ENCODE peak calls at places on chromosomes 7 and 10, in ten cellular contexts. C, M, W, Q, T, P, E, X, K and L are unnamed samples.

GRCh38 chr10:8035641-8036520 is 18.6 kb upstream of the GATA3 start:
- DNase-seq in C (no peak), K (no peak), X (no peak), M (peak), T (no peak), E (no peak), W (no peak), P (peak), Q (no peak), L (no peak)

GRCh38 chr7:30659312-30659711 is 22.9 kb downstream of the CRHR2 start:
- DNase-seq in Q (peak), P (no peak), C (no peak), T (peak), E (no peak), K (no peak), X (no peak), W (peak), M (no peak), L (no peak)

GRCh38 chr7:140638311-140638791 is 2.3 kb downstream of the DENND2A start:
- DNase-seq in W (peak), E (no peak), T (no peak), C (no peak), K (no peak), X (no peak), Q (peak), P (peak), M (peak), L (no peak)

GRCh38 chr10:7511612-7512011 is 100.8 kb upstream of the SFMBT2 start:
- DNase-seq in W (no peak), K (no peak), C (no peak), M (no peak), Q (no peak), T (no peak), E (no peak), P (no peak), X (no peak), L (no peak)

GRCh38 chr10:60387531-60387930 is 2.1 kb downstream of the ANK3 start:
- DNase-seq in Q (no peak), K (no peak), W (no peak), C (no peak), X (no peak), M (no peak), P (no peak), E (no peak), T (no peak), L (no peak)

GRCh38 chr10:17075510-17075909 is 54.1 kb downstream of the CUBN start:
- DNase-seq in P (no peak), Q (peak), W (no peak), T (no peak), E (peak), M (no peak), X (peak), K (no peak), C (no peak), L (no peak)

GRCh38 chr10:82378146-82378545 is 503.2 kb downstream of the NRG3 start:
- DNase-seq in Q (peak), C (no peak), T (no peak), E (peak), K (no peak), M (no peak), P (no peak), W (no peak), X (no peak), L (no peak)

GRCh38 chr7:121102619-121103018 is 114.1 kb downstream of the CPED1 start:
- DNase-seq in P (peak), T (no peak), E (no peak), W (no peak), Q (no peak), M (peak), X (no peak), C (no peak), K (no peak), L (no peak)

GRCh38 chr10:46543379-46544014 is 13.0 kb downstream of the GPRIN2 start:
- DNase-seq in P (no peak), K (no peak), W (no peak), Q (no peak), E (no peak), T (peak), M (peak), C (peak), X (no peak), L (peak)

GRCh38 chr10:62054825-62055224 is 153.3 kb downstream of the ARID5B start:
- DNase-seq in M (no peak), T (no peak), K (no peak), C (no peak), X (no peak), Q (no peak), W (no peak), E (no peak), P (no peak), L (no peak)

GRCh38 chr10:30929901-30930520 is 101.7 kb downstream of the ZNF438 start:
- DNase-seq in W (no peak), X (no peak), T (no peak), K (no peak), E (no peak), P (no peak), M (no peak), Q (no peak), C (no peak), L (no peak)

GRCh38 chr7:15651693-15652092 is 34.8 kb downstream of the MEOX2 start:
- DNase-seq in M (no peak), T (no peak), X (no peak), E (no peak), K (no peak), Q (no peak), W (no peak), P (no peak), C (no peak), L (no peak)

GRCh38 chr7:98286093-98286525 is 4.6 kb downstream of the BRI3 start:
- DNase-seq in Q (peak), M (no peak), W (peak), C (peak), X (peak), P (no peak), T (peak), E (no peak), K (no peak), L (peak)

GRCh38 chr10:51892965-51893658 is 193.7 kb upstream of the CSTF2T start:
- DNase-seq in P (peak), Q (peak), T (no peak), C (no peak), K (peak), W (no peak), X (no peak), M (peak), E (no peak), L (no peak)

GRCh38 chr10:32005050-32005449 is 51.2 kb downstream of the KIF5B start:
- DNase-seq in W (no peak), M (peak), C (no peak), T (no peak), X (peak), E (peak), P (peak), Q (peak), K (peak), L (no peak)

GRCh38 chr7:75984130-75985008 is 10.0 kb downstream of the TMEM120A start:
- DNase-seq in X (no peak), Q (no peak), T (peak), P (no peak), E (no peak), C (no peak), K (no peak), M (no peak), W (no peak), L (no peak)

GRCh38 chr7:30184804-30185487 is 50.2 kb downstream of the MTURN start:
- DNase-seq in T (no peak), K (no peak), W (peak), C (no peak), M (no peak), X (no peak), P (no peak), E (no peak), Q (no peak), L (no peak)

GRCh38 chr10:43255644-43256431 is 11.0 kb downstream of the RASGEF1A start:
- DNase-seq in C (peak), P (peak), T (peak), X (no peak), W (no peak), E (no peak), Q (no peak), K (peak), M (peak), L (peak)

GRCh38 chr10:126012485-126012884 is 116.1 kb downstream of the FANK1 start:
- DNase-seq in P (no peak), Q (peak), X (peak), T (no peak), W (no peak), E (no peak), K (no peak), C (no peak), M (no peak), L (no peak)

GRCh38 chr10:90968448-90969086 is 47.7 kb upstream of the ANKRD1 start:
- DNase-seq in P (no peak), Q (peak), W (no peak), C (no peak), K (no peak), E (peak), T (no peak), X (peak), M (no peak), L (no peak)

GRCh38 chr10:116952729-116953128 is 52.3 kb downstream of the SHTN1 start:
- DNase-seq in P (no peak), M (no peak), E (no peak), K (no peak), C (no peak), T (no peak), W (no peak), Q (no peak), X (no peak), L (no peak)

GRCh38 chr10:20105236-20105635 is 289.0 kb downstream of the PLXDC2 start:
- DNase-seq in K (no peak), E (no peak), P (no peak), X (no peak), T (no peak), W (no peak), Q (peak), C (no peak), M (no peak), L (no peak)

GRCh38 chr7:55326079-55326847 is 38.9 kb upstream of the LANCL2 start:
- DNase-seq in Q (no peak), K (no peak), W (no peak), M (no peak), X (no peak), T (no peak), P (no peak), E (no peak), C (no peak), L (no peak)

GRCh38 chr10:77899080-77899477 is 27.5 kb downstream of the DLG5 start:
- DNase-seq in E (peak), Q (peak), W (no peak), K (no peak), T (no peak), C (peak), P (no peak), M (no peak), X (peak), L (no peak)

GRCh38 chr7:152624218-152624617 is 51.7 kb downstream of the XRCC2 start:
- DNase-seq in E (no peak), T (no peak), W (no peak), C (no peak), M (no peak), Q (no peak), P (no peak), X (no peak), K (no peak), L (no peak)

GRCh38 chr10:69941730-69942129 is 110.9 kb upstream of the MACROH2A2 start:
- DNase-seq in E (no peak), X (no peak), W (no peak), Q (no peak), C (no peak), M (no peak), T (no peak), P (no peak), K (no peak), L (no peak)

GRCh38 chr10:118595598-118596425 is at the start of gene PRLHR:
- DNase-seq in X (peak), C (no peak), E (peak), K (no peak), T (no peak), Q (peak), M (peak), W (no peak), P (peak), L (no peak)

GRCh38 chr10:12782537-12782936 is 219.0 kb downstream of the CCDC3 start:
- DNase-seq in C (no peak), X (peak), Q (peak), E (no peak), K (peak), M (peak), T (no peak), P (peak), W (peak), L (no peak)

GRCh38 chr10:474406-474805 is 215.1 kb downstream of the DIP2C start:
- DNase-seq in X (no peak), M (peak), W (no peak), C (no peak), Q (no peak), K (no peak), T (peak), E (no peak), P (no peak), L (no peak)

GRCh38 chr7:69076566-69076965 is 521.7 kb upstream of the AUTS2 start:
- DNase-seq in K (no peak), X (no peak), M (no peak), C (no peak), W (no peak), T (no peak), P (no peak), E (no peak), Q (no peak), L (no peak)

GRCh38 chr7:69078997-69079769 is 519.1 kb upstream of the AUTS2 start:
- DNase-seq in T (no peak), X (no peak), E (peak), K (no peak), Q (no peak), P (peak), M (no peak), C (no peak), W (no peak), L (no peak)
- TF ChIP-seq CTCF in T (no peak), X (no peak), E (no peak), K (no peak), Q (no peak), P (no peak), M (no peak), C (no peak), W (no peak), L (no peak)

GRCh38 chr10:96719205-96719604 is 1.1 kb downstream of the PIK3AP1 start:
- DNase-seq in X (no peak), C (no peak), T (no peak), W (no peak), E (no peak), Q (no peak), K (peak), P (no peak), M (no peak), L (no peak)

GRCh38 chr10:96721207-96721572 is 876 bp upstream of the PIK3AP1 start:
- DNase-seq in K (no peak), W (no peak), E (no peak), X (no peak), T (no peak), P (no peak), C (no peak), M (peak), Q (no peak), L (no peak)

GRCh38 chr10:96718304-96718990 is 1.9 kb downstream of the PIK3AP1 start:
- DNase-seq in C (no peak), Q (no peak), P (no peak), W (no peak), X (no peak), T (no peak), M (no peak), K (peak), E (no peak), L (no peak)

GRCh38 chr10:96720422-96721206 is at the start of gene PIK3AP1:
- DNase-seq in E (no peak), C (no peak), M (peak), P (peak), K (peak), Q (no peak), W (peak), T (peak), X (peak), L (no peak)

DNA sequence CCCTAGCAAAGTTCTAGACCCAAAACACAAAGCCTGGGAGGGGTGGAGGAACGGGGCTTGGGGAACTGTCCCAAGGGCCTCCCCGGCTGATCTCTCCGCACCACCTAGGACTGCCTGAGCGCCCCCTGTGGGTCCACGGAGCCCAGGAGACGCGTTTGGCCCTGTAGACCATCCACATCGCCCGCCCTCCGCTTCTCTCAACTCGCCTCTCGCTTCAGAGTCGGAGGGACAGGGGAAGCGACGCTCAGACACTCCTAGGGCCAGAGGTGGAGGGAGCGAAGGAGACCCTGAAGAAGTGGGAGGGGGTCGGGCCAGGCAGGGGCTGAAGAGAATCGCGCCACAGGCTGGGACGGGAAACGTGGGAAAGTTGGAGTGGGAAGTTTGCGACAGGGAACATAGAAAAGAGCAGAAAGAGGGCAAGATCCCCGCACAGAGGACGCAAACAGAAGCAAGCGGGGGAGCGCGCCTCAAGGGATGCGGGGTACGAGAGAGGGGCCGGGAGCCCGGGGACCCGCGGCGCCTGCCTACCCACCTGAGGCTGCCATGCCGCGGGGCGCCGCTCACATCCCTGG is 378 bp downstream of the PIK3AP1 start:
- DNase-seq in M (peak), E (no peak), W (peak), P (peak), K (peak), T (peak), C (no peak), Q (no peak), X (no peak), L (peak)
- TF ChIP-seq CTCF in M (peak), E (peak), W (no peak), P (peak), K (peak), T (peak), C (no peak), Q (peak), X (no peak), L (no peak)

GRCh38 chr10:11528286-11528685 is 83.2 kb downstream of the USP6NL start:
- DNase-seq in W (no peak), X (no peak), K (no peak), Q (no peak), T (no peak), E (no peak), P (no peak), M (no peak), C (no peak), L (no peak)
- TF ChIP-seq CTCF in W (no peak), X (no peak), K (no peak), Q (no peak), T (no peak), E (no peak), P (no peak), M (no peak), C (no peak), L (no peak)

GRCh38 chr7:105323366-105323765 is 65.4 kb downstream of the SRPK2 start:
- DNase-seq in C (no peak), M (no peak), T (no peak), Q (no peak), K (no peak), P (no peak), E (no peak), W (no peak), X (no peak), L (no peak)

GRCh38 chr7:105325225-105325904 is 63.4 kb downstream of the SRPK2 start:
- DNase-seq in M (no peak), E (no peak), C (no peak), Q (no peak), T (no peak), X (no peak), P (no peak), W (no peak), K (peak), L (no peak)

GRCh38 chr7:105330526-105330925 is 58.2 kb downstream of the SRPK2 start:
- DNase-seq in K (no peak), C (no peak), E (no peak), Q (no peak), T (no peak), P (no peak), M (no peak), W (no peak), X (no peak), L (no peak)

GRCh38 chr7:105321754-105322455 is 66.8 kb downstream of the SRPK2 start:
- DNase-seq in E (no peak), T (no peak), Q (no peak), M (no peak), X (no peak), K (no peak), P (no peak), W (no peak), C (no peak), L (no peak)

DNA sequence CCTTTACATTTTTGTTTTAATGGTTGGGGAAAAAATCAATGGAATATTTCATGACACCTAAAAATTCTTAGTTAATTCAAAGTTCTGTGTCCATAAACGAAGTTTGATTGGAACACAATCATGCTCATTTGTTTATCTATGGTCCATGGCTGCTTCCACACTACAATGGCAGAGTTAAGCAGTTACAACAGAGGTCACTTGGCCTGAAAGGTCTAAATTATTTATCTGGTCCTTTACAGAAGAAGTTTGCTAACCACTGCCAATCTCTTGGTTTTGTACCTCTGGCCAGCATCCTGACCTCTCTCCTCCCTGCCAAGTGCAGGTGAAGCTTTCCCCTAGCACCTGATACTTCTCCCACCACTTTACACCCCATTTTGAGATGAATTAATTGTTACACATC is 61.5 kb downstream of the SRPK2 start:
- DNase-seq in T (no peak), W (no peak), P (no peak), X (no peak), M (no peak), K (no peak), C (no peak), Q (no peak), E (no peak), L (no peak)
- TF ChIP-seq CTCF in T (no peak), W (no peak), P (no peak), X (no peak), M (no peak), K (no peak), C (no peak), Q (no peak), E (no peak), L (no peak)

GRCh38 chr10:71523756-71524155 is 127.0 kb downstream of the CDH23 start:
- DNase-seq in X (no peak), W (no peak), Q (no peak), E (no peak), K (no peak), C (no peak), M (no peak), T (no peak), P (no peak), L (no peak)

GRCh38 chr10:71520042-71520441 is 123.3 kb downstream of the CDH23 start:
- DNase-seq in K (no peak), T (no peak), Q (peak), C (no peak), W (no peak), P (no peak), E (peak), M (no peak), X (no peak), L (no peak)

GRCh38 chr10:71525102-71525501 is 128.4 kb downstream of the CDH23 start:
- DNase-seq in Q (no peak), W (no peak), K (no peak), T (no peak), M (no peak), C (no peak), X (no peak), P (no peak), E (no peak), L (no peak)

GRCh38 chr10:71521504-71522290 is 125.0 kb downstream of the CDH23 start:
- DNase-seq in Q (no peak), K (no peak), P (no peak), W (no peak), C (no peak), M (no peak), E (no peak), X (no peak), T (no peak), L (no peak)

DNA sequence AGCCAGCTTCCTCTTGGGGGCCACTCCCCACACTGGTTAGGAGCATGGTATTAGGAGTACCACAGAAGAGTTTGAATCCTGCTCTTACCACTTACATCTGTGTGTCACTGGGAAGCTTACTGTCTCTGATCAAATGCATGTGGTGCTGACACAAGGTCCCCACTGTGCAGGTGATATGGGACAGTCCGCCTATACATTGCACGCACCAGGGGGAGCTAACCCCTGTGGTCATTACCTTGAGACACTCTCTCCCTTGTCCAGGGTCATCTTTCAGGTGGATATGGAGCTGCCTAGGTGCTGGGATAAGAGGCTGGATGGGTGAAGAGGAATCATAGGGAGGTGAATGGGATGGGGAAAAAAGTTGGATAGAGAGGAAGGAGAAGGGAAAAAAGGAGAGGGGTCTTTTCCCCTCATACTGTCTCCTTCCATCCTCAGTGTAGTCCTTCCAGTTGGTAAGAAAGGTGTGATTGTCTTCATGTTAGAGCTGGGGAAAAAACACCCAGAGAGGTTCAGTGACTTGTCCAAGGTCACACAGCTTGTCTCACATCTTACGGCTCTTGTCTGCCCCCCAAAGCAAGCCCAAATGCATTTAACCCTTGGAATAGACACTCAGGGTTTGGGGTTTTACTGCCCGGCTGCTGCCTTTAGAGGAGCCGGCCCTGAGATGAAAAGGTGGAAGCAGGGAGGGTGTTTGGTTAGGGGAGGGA is 125.9 kb downstream of the CDH23 start:
- DNase-seq in T (no peak), P (peak), E (no peak), M (peak), C (no peak), K (peak), Q (no peak), W (no peak), X (no peak), L (no peak)
- TF ChIP-seq CTCF in T (no peak), P (peak), E (no peak), M (peak), C (no peak), K (peak), Q (no peak), W (no peak), X (no peak), L (no peak)

GRCh38 chr10:63976538-63976937 is 455.3 kb downstream of the REEP3 start:
- DNase-seq in K (peak), E (no peak), X (peak), P (peak), M (peak), T (peak), W (no peak), C (no peak), Q (peak), L (no peak)
- TF ChIP-seq CTCF in K (peak), E (peak), X (no peak), P (peak), M (peak), T (peak), W (no peak), C (peak), Q (peak), L (no peak)